ENCODE peak calls at places on chromosomes 16 and 17, in eight cellular contexts. One of them, this sample, is unnamed.

GRCh38 chr17:1484060-1484535 is 8.4 kb downstream of the MYO1C start:
- DNase-seq in SK-N-SH: no peak
- DNase-seq in transverse colon: no peak
- DNase-seq in prostate gland: no peak
- DNase-seq in HCT116: no peak
- DNase-seq in breast epithelium: no peak
- DNase-seq in esophagus muscularis mucosa: no peak
- DNase-seq in stomach: no peak
- DNase-seq in this sample: peak; percentile 77

GRCh38 chr16:24430937-24431760 is 108.2 kb upstream of the RBBP6 start:
- DNase-seq in breast epithelium: no peak
- DNase-seq in prostate gland: no peak
- DNase-seq in transverse colon: no peak
- DNase-seq in SK-N-SH: no peak
- DNase-seq in esophagus muscularis mucosa: no peak
- DNase-seq in HCT116: no peak
- DNase-seq in stomach: no peak
- DNase-seq in this sample: no peak

GRCh38 chr16:70429888-70430666 is 8.8 kb downstream of the ST3GAL2 start:
- DNase-seq in breast epithelium: no peak
- DNase-seq in esophagus muscularis mucosa: no peak
- DNase-seq in transverse colon: no peak
- DNase-seq in prostate gland: no peak
- DNase-seq in stomach: no peak
- DNase-seq in HCT116: no peak
- DNase-seq in SK-N-SH: no peak
- DNase-seq in this sample: no peak

GRCh38 chr17:58764373-58764772 is 8.7 kb downstream of the PPM1E start:
- DNase-seq in stomach: no peak
- DNase-seq in transverse colon: no peak
- DNase-seq in prostate gland: no peak
- DNase-seq in SK-N-SH: no peak
- DNase-seq in HCT116: no peak
- DNase-seq in esophagus muscularis mucosa: no peak
- DNase-seq in breast epithelium: no peak
- DNase-seq in this sample: no peak

GRCh38 chr16:81238296-81239011 is at the start of gene BCO1:
- DNase-seq in HCT116: no peak
- DNase-seq in transverse colon: peak; percentile 31
- DNase-seq in stomach: peak; percentile 56
- DNase-seq in breast epithelium: no peak
- DNase-seq in esophagus muscularis mucosa: no peak
- DNase-seq in prostate gland: peak; percentile 20
- DNase-seq in SK-N-SH: no peak
- DNase-seq in this sample: peak; percentile 11

GRCh38 chr17:19867094-19867653 is 562 bp downstream of the ULK2 start:
- DNase-seq in stomach: peak; percentile 70
- DNase-seq in HCT116: peak; percentile 16
- DNase-seq in transverse colon: peak; percentile 22
- DNase-seq in prostate gland: peak; percentile 64
- DNase-seq in esophagus muscularis mucosa: no peak
- DNase-seq in SK-N-SH: peak; percentile 82
- DNase-seq in breast epithelium: peak; percentile 36
- DNase-seq in this sample: peak; percentile 89

GRCh38 chr17:20852541-20853370 is 190.1 kb downstream of the USP22 start:
- DNase-seq in breast epithelium: no peak
- DNase-seq in HCT116: no peak
- DNase-seq in stomach: no peak
- DNase-seq in prostate gland: peak; percentile 61
- DNase-seq in esophagus muscularis mucosa: no peak
- DNase-seq in SK-N-SH: peak; percentile 33
- DNase-seq in transverse colon: peak; percentile 14
- DNase-seq in this sample: peak; percentile 72

GRCh38 chr17:73266796-73267195 is 5.1 kb upstream of the CPSF4L start:
- DNase-seq in stomach: no peak
- DNase-seq in breast epithelium: no peak
- DNase-seq in transverse colon: no peak
- DNase-seq in SK-N-SH: peak; percentile 39
- DNase-seq in prostate gland: no peak
- DNase-seq in HCT116: no peak
- DNase-seq in esophagus muscularis mucosa: no peak
- DNase-seq in this sample: no peak

GRCh38 chr17:49861150-49861884 is 13.4 kb upstream of the TAC4 start:
- DNase-seq in breast epithelium: peak; percentile 41
- DNase-seq in SK-N-SH: peak; percentile 93
- DNase-seq in esophagus muscularis mucosa: no peak
- DNase-seq in HCT116: no peak
- DNase-seq in prostate gland: peak; percentile 33
- DNase-seq in transverse colon: peak; percentile 25
- DNase-seq in stomach: no peak
- DNase-seq in this sample: no peak

GRCh38 chr16:20352615-20353014 is at the start of gene UMOD:
- DNase-seq in transverse colon: no peak
- DNase-seq in SK-N-SH: no peak
- DNase-seq in stomach: no peak
- DNase-seq in prostate gland: no peak
- DNase-seq in HCT116: no peak
- DNase-seq in esophagus muscularis mucosa: no peak
- DNase-seq in breast epithelium: no peak
- DNase-seq in this sample: no peak

GRCh38 chr16:11299865-11300559 is 18.9 kb upstream of the PRM1 start:
- DNase-seq in esophagus muscularis mucosa: no peak
- DNase-seq in SK-N-SH: no peak
- DNase-seq in prostate gland: no peak
- DNase-seq in breast epithelium: no peak
- DNase-seq in stomach: no peak
- DNase-seq in HCT116: no peak
- DNase-seq in transverse colon: no peak
- DNase-seq in this sample: no peak

GRCh38 chr16:85735225-85735722 is 15.6 kb downstream of the C16orf74 start:
- DNase-seq in stomach: peak; percentile 40
- DNase-seq in transverse colon: peak; percentile 67
- DNase-seq in SK-N-SH: no peak
- DNase-seq in breast epithelium: no peak
- DNase-seq in esophagus muscularis mucosa: no peak
- DNase-seq in HCT116: no peak
- DNase-seq in prostate gland: no peak
- DNase-seq in this sample: peak; percentile 89

GRCh38 chr17:8421571-8421970 is 14.1 kb upstream of the NDEL1 start:
- DNase-seq in prostate gland: no peak
- DNase-seq in SK-N-SH: no peak
- DNase-seq in breast epithelium: no peak
- DNase-seq in esophagus muscularis mucosa: no peak
- DNase-seq in stomach: no peak
- DNase-seq in HCT116: no peak
- DNase-seq in transverse colon: no peak
- DNase-seq in this sample: no peak

GRCh38 chr16:85416267-85417109 is 196.6 kb upstream of the GSE1 start:
- DNase-seq in esophagus muscularis mucosa: no peak
- DNase-seq in breast epithelium: no peak
- DNase-seq in prostate gland: no peak
- DNase-seq in transverse colon: peak; percentile 86
- DNase-seq in HCT116: peak; percentile 58
- DNase-seq in stomach: peak; percentile 88
- DNase-seq in SK-N-SH: peak; percentile 79
- DNase-seq in this sample: peak; percentile 93

GRCh38 chr17:2028234-2028614 is 1.7 kb upstream of the DPH1 start:
- DNase-seq in prostate gland: no peak
- DNase-seq in SK-N-SH: no peak
- DNase-seq in breast epithelium: no peak
- DNase-seq in stomach: no peak
- DNase-seq in transverse colon: no peak
- DNase-seq in HCT116: no peak
- DNase-seq in esophagus muscularis mucosa: no peak
- DNase-seq in this sample: no peak

GRCh38 chr17:60641810-60642220 is 35.8 kb upstream of the BCAS3 start:
- DNase-seq in stomach: peak; percentile 63
- DNase-seq in esophagus muscularis mucosa: no peak
- DNase-seq in breast epithelium: no peak
- DNase-seq in SK-N-SH: peak; percentile 75
- DNase-seq in transverse colon: peak; percentile 70
- DNase-seq in prostate gland: peak; percentile 43
- DNase-seq in HCT116: peak; percentile 78
- DNase-seq in this sample: no peak

GRCh38 chr17:12099412-12099811 is 78.7 kb downstream of the MAP2K4 start:
- DNase-seq in transverse colon: no peak
- DNase-seq in SK-N-SH: no peak
- DNase-seq in esophagus muscularis mucosa: no peak
- DNase-seq in stomach: no peak
- DNase-seq in HCT116: no peak
- DNase-seq in prostate gland: no peak
- DNase-seq in breast epithelium: no peak
- DNase-seq in this sample: no peak

GRCh38 chr16:87032554-87032953 is 284.6 kb downstream of the C16orf95 start:
- DNase-seq in breast epithelium: no peak
- DNase-seq in transverse colon: no peak
- DNase-seq in HCT116: no peak
- DNase-seq in esophagus muscularis mucosa: no peak
- DNase-seq in SK-N-SH: no peak
- DNase-seq in prostate gland: no peak
- DNase-seq in stomach: no peak
- DNase-seq in this sample: no peak

GRCh38 chr16:11208916-11209665 is 46.9 kb downstream of the SOCS1 start:
- DNase-seq in stomach: no peak
- DNase-seq in transverse colon: no peak
- DNase-seq in HCT116: no peak
- DNase-seq in SK-N-SH: no peak
- DNase-seq in prostate gland: no peak
- DNase-seq in breast epithelium: no peak
- DNase-seq in esophagus muscularis mucosa: no peak
- DNase-seq in this sample: no peak

GRCh38 chr17:74712756-74713155 is at the start of gene CD300LF:
- DNase-seq in HCT116: no peak
- DNase-seq in transverse colon: peak; percentile 24
- DNase-seq in prostate gland: no peak
- DNase-seq in breast epithelium: no peak
- DNase-seq in esophagus muscularis mucosa: no peak
- DNase-seq in SK-N-SH: no peak
- DNase-seq in stomach: no peak
- DNase-seq in this sample: peak; percentile 86

GRCh38 chr16:86538196-86538780 is 16.7 kb downstream of the MTHFSD start:
- DNase-seq in transverse colon: no peak
- DNase-seq in SK-N-SH: no peak
- DNase-seq in HCT116: no peak
- DNase-seq in breast epithelium: no peak
- DNase-seq in prostate gland: no peak
- DNase-seq in esophagus muscularis mucosa: no peak
- DNase-seq in stomach: no peak
- DNase-seq in this sample: no peak

GRCh38 chr17:7561028-7561575 is 617 bp upstream of the SENP3 start:
- DNase-seq in SK-N-SH: peak; percentile 93
- DNase-seq in prostate gland: peak; percentile 92
- DNase-seq in esophagus muscularis mucosa: peak; percentile 98
- DNase-seq in HCT116: peak; percentile 71
- DNase-seq in transverse colon: peak; percentile 97
- DNase-seq in stomach: peak; percentile 96
- DNase-seq in breast epithelium: peak; percentile 91
- DNase-seq in this sample: peak; percentile 96

GRCh38 chr17:2880050-2880449 is 83.8 kb downstream of the RAP1GAP2 start:
- DNase-seq in stomach: no peak
- DNase-seq in HCT116: no peak
- DNase-seq in SK-N-SH: no peak
- DNase-seq in esophagus muscularis mucosa: no peak
- DNase-seq in prostate gland: no peak
- DNase-seq in transverse colon: no peak
- DNase-seq in breast epithelium: no peak
- DNase-seq in this sample: no peak

GRCh38 chr16:67943619-67944503 is at the start of gene LCAT:
- DNase-seq in transverse colon: peak; percentile 43
- DNase-seq in HCT116: no peak
- DNase-seq in breast epithelium: no peak
- DNase-seq in prostate gland: no peak
- DNase-seq in stomach: peak; percentile 72
- DNase-seq in SK-N-SH: no peak
- DNase-seq in esophagus muscularis mucosa: no peak
- DNase-seq in this sample: no peak

GRCh38 chr17:17060001-17060929 is 18.0 kb downstream of the MPRIP start:
- DNase-seq in prostate gland: no peak
- DNase-seq in breast epithelium: no peak
- DNase-seq in transverse colon: no peak
- DNase-seq in HCT116: no peak
- DNase-seq in esophagus muscularis mucosa: no peak
- DNase-seq in SK-N-SH: no peak
- DNase-seq in stomach: no peak
- DNase-seq in this sample: peak; percentile 62
- H3K4me1 ChIP-seq in prostate gland: peaks cover 12% of the 10 kb centered on the region
- H3K4me1 ChIP-seq in breast epithelium: peaks cover 14% of the 10 kb centered on the region
- H3K4me1 ChIP-seq in transverse colon: peaks cover 4% of the 10 kb centered on the region
- H3K4me1 ChIP-seq in HCT116: peaks cover 11% of the 10 kb centered on the region
- H3K4me1 ChIP-seq in esophagus muscularis mucosa: peaks cover 93% of the 10 kb centered on the region
- H3K4me1 ChIP-seq in SK-N-SH: peaks cover 50% of the 10 kb centered on the region
- H3K4me1 ChIP-seq in stomach: peaks cover 93% of the 10 kb centered on the region
- H3K4me1 ChIP-seq in this sample: peaks cover 44% of the 10 kb centered on the region

DNA sequence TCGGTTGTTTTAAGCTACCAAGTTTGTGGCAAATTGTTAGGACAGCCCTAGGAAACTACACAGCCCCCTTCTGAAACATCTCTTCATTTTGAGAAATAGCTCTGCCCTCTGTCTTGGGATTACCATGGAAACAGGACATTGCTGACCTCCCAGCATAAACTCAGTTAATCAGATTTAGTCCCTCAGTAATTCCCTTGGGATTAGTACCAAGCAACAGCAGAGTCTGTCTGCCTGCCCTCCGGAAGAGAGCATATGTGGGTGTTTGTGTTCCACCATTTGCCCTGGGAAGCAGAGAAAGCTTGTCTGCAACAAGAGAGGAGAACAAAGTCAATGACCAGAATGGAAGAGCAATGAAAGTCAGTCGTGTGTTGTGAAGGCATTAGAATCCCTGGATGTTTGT is 26.1 kb downstream of the NUDT7 start:
- DNase-seq in stomach: no peak
- DNase-seq in prostate gland: no peak
- DNase-seq in esophagus muscularis mucosa: no peak
- DNase-seq in transverse colon: no peak
- DNase-seq in HCT116: no peak
- DNase-seq in SK-N-SH: no peak
- DNase-seq in breast epithelium: no peak
- DNase-seq in this sample: no peak
- TF ChIP-seq POLR2AphosphoS5 in stomach: no peak
- TF ChIP-seq POLR2AphosphoS5 in prostate gland: no peak
- TF ChIP-seq POLR2AphosphoS5 in esophagus muscularis mucosa: no peak
- TF ChIP-seq POLR2AphosphoS5 in transverse colon: no peak
- TF ChIP-seq POLR2AphosphoS5 in HCT116: no peak
- TF ChIP-seq POLR2AphosphoS5 in SK-N-SH: no peak
- TF ChIP-seq POLR2AphosphoS5 in breast epithelium: no peak
- TF ChIP-seq POLR2AphosphoS5 in this sample: no peak

GRCh38 chr17:51124641-51125503 is 4.2 kb upstream of the SPAG9 start:
- DNase-seq in SK-N-SH: no peak
- DNase-seq in stomach: no peak
- DNase-seq in prostate gland: no peak
- DNase-seq in breast epithelium: no peak
- DNase-seq in transverse colon: no peak
- DNase-seq in HCT116: no peak
- DNase-seq in esophagus muscularis mucosa: no peak
- DNase-seq in this sample: no peak
- H3K4me1 ChIP-seq in SK-N-SH: peaks cover 5% of the 10 kb centered on the region
- H3K4me1 ChIP-seq in stomach: peaks cover 26% of the 10 kb centered on the region
- H3K4me1 ChIP-seq in prostate gland: no peaks in the 10 kb centered on the region
- H3K4me1 ChIP-seq in breast epithelium: no peaks in the 10 kb centered on the region
- H3K4me1 ChIP-seq in transverse colon: peaks cover 27% of the 10 kb centered on the region
- H3K4me1 ChIP-seq in HCT116: peaks cover 33% of the 10 kb centered on the region
- H3K4me1 ChIP-seq in esophagus muscularis mucosa: peaks cover 10% of the 10 kb centered on the region
- H3K4me1 ChIP-seq in this sample: peaks cover 13% of the 10 kb centered on the region

GRCh38 chr17:28745052-28745776 is 1.4 kb downstream of the TRAF4 start:
- DNase-seq in transverse colon: peak; percentile 67
- DNase-seq in SK-N-SH: peak; percentile 58
- DNase-seq in HCT116: no peak
- DNase-seq in stomach: peak; percentile 75
- DNase-seq in esophagus muscularis mucosa: no peak
- DNase-seq in breast epithelium: peak; percentile 78
- DNase-seq in prostate gland: peak; percentile 78
- DNase-seq in this sample: peak; percentile 85
- TF ChIP-seq POLR2AphosphoS5 in transverse colon: peak; percentile 19
- TF ChIP-seq POLR2AphosphoS5 in SK-N-SH: no peak
- TF ChIP-seq POLR2AphosphoS5 in HCT116: no peak
- TF ChIP-seq POLR2AphosphoS5 in stomach: peak; percentile 26
- TF ChIP-seq POLR2AphosphoS5 in esophagus muscularis mucosa: no peak
- TF ChIP-seq POLR2AphosphoS5 in breast epithelium: peak; percentile 9
- TF ChIP-seq POLR2AphosphoS5 in prostate gland: peak; percentile 37
- TF ChIP-seq POLR2AphosphoS5 in this sample: no peak